ENCODE peak calls at places on chromosomes 5 and 9, in seven cellular contexts. S, G, Z, M, Y, E and I are unnamed samples.
A peak's percentile ranks its signal among the peaks of the same experiment; 100 is the strongest.

GRCh38 chr5:75568202-75568601 is 43.1 kb upstream of the ANKDD1B start:
- DNase-seq in S (no peak), E (no peak), G (no peak), Z (no peak), M (no peak), Y (no peak), I (no peak)

GRCh38 chr9:4306066-4306787 is 6.4 kb upstream of the GLIS3 start:
- DNase-seq in Z (no peak), Y (no peak), E (no peak), S (peak; percentile 80), M (no peak), G (no peak), I (no peak)

GRCh38 chr9:100428871-100429654 is 2.1 kb downstream of the MSANTD3 start:
- DNase-seq in E (no peak), S (peak; percentile 76), Z (no peak), M (no peak), Y (no peak), G (peak; percentile 83), I (no peak)

GRCh38 chr9:134734270-134734669 is 92.7 kb downstream of the COL5A1 start:
- DNase-seq in G (no peak), S (no peak), Z (peak; percentile 84), M (peak; percentile 88), E (no peak), Y (no peak), I (no peak)

GRCh38 chr5:44774279-44774880 is 34.4 kb upstream of the MRPS30 start:
- DNase-seq in E (no peak), S (no peak), Z (no peak), M (no peak), G (peak; percentile 67), Y (no peak), I (peak; percentile 13)

GRCh38 chr5:43631182-43631910 is 28.4 kb downstream of the NNT start:
- DNase-seq in Z (peak; percentile 34), Y (no peak), G (peak; percentile 87), S (peak; percentile 53), M (peak; percentile 71), E (peak; percentile 23), I (peak; percentile 37)

GRCh38 chr5:149580808-149581191 is 498 bp upstream of the ARHGEF37 start:
- DNase-seq in E (no peak), S (no peak), G (no peak), Y (no peak), Z (no peak), M (no peak), I (no peak)

GRCh38 chr5:6805835-6806234 is 92.6 kb downstream of the TENT4A start:
- DNase-seq in G (no peak), M (no peak), Y (no peak), E (no peak), Z (no peak), S (no peak), I (no peak)

GRCh38 chr5:141369994-141370848 is at the start of gene PCDHGB3:
- DNase-seq in M (no peak), S (no peak), Y (no peak), G (peak; percentile 48), Z (no peak), E (peak; percentile 21), I (peak; percentile 38)

GRCh38 chr9:92644278-92644677 is 25.7 kb downstream of the IPPK start:
- DNase-seq in S (no peak), E (no peak), Z (peak; percentile 13), Y (no peak), G (no peak), M (no peak), I (no peak)

GRCh38 chr5:15533124-15533893 is 33.3 kb downstream of the FBXL7 start:
- DNase-seq in E (no peak), Y (no peak), Z (no peak), G (no peak), S (no peak), M (no peak), I (no peak)

GRCh38 chr5:148976569-148977321 is 86.1 kb downstream of the SH3TC2 start:
- DNase-seq in M (no peak), Z (no peak), Y (no peak), E (no peak), G (no peak), S (peak; percentile 54), I (no peak)

GRCh38 chr5:91850031-91850430 is 466.9 kb upstream of the ARRDC3 start:
- DNase-seq in G (peak; percentile 15), S (no peak), Z (no peak), Y (no peak), E (no peak), M (no peak), I (no peak)

GRCh38 chr5:121976979-121977378 is 15.2 kb downstream of the SRFBP1 start:
- DNase-seq in Z (no peak), S (no peak), E (no peak), M (no peak), G (no peak), Y (no peak), I (no peak)

GRCh38 chr5:176725521-176725920 is 78.2 kb downstream of the TSPAN17 start:
- DNase-seq in E (no peak), Y (no peak), M (no peak), G (no peak), Z (no peak), S (no peak), I (no peak)

GRCh38 chr5:60823574-60823973 is 20.5 kb downstream of the ELOVL7 start:
- DNase-seq in Z (no peak), G (no peak), M (no peak), E (no peak), S (no peak), Y (no peak), I (no peak)

GRCh38 chr5:103232393-103232999 is 26.1 kb upstream of the MACIR start:
- DNase-seq in S (no peak), Y (no peak), M (no peak), Z (no peak), G (peak; percentile 66), E (peak; percentile 14), I (peak; percentile 31)

GRCh38 chr5:34655354-34655991 is 655 bp upstream of the RAI14 start:
- DNase-seq in Z (peak; percentile 51), S (peak; percentile 54), Y (peak; percentile 72), M (peak; percentile 83), G (peak; percentile 71), E (peak; percentile 31), I (peak; percentile 28)

GRCh38 chr5:113246371-113246870 is 188.4 kb downstream of the TSSK1B start:
- DNase-seq in E (no peak), M (peak; percentile 70), Z (no peak), G (no peak), S (no peak), Y (no peak), I (no peak)

GRCh38 chr5:141529002-141529401 is 40.1 kb downstream of the PCDHGC5 start:
- DNase-seq in E (no peak), G (no peak), S (no peak), Y (no peak), M (no peak), Z (no peak), I (no peak)

GRCh38 chr9:81498576-81498975 is 190.8 kb downstream of the TLE1 start:
- DNase-seq in M (no peak), G (no peak), S (no peak), Y (no peak), E (no peak), Z (no peak), I (no peak)

DNA sequence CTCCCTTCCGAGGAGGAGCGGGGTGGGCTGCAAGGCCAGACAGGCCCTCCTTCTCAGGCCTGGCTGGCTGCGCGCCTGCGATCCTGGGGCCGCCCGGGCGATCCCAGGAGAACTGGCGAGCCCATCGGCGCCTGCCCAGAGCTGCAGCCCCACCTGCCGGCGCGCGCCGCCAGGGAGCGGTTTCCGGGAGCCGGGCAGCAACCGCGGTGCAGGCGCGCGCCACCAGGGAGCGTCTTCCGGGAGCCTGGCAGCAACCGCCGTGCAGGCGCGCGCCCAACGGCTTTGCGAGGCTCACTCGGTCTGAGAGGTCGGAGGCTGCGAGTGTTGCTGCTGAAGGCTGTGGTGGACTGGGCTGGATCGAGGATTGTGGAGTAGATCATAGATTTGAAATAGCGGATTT is 668.7 kb downstream of the SPATA31A6 start:
- DNase-seq in E (no peak), G (peak; percentile 35), M (no peak), S (peak; percentile 55), Z (no peak), Y (no peak), I (no peak)
- H3K4me3 ChIP-seq in E (no peak overlapping the region), G (no peak overlapping the region), M (no peak overlapping the region), S (peak overlapping the region; percentile 62), Z (no peak overlapping the region), Y (no peak overlapping the region), I (no peak overlapping the region)

GRCh38 chr5:178383919-178384814 is 151.6 kb upstream of the PHYKPL start:
- DNase-seq in Z (peak; percentile 50), S (no peak), E (no peak), G (no peak), M (no peak), Y (no peak), I (no peak)
- H3K9me3 ChIP-seq in Z (no peaks in the 10 kb centered on the region), S (no peaks in the 10 kb centered on the region), E (no peaks in the 10 kb centered on the region), G (no peaks in the 10 kb centered on the region), M (no peaks in the 10 kb centered on the region), Y (no peaks in the 10 kb centered on the region), I (no peaks in the 10 kb centered on the region)

DNA sequence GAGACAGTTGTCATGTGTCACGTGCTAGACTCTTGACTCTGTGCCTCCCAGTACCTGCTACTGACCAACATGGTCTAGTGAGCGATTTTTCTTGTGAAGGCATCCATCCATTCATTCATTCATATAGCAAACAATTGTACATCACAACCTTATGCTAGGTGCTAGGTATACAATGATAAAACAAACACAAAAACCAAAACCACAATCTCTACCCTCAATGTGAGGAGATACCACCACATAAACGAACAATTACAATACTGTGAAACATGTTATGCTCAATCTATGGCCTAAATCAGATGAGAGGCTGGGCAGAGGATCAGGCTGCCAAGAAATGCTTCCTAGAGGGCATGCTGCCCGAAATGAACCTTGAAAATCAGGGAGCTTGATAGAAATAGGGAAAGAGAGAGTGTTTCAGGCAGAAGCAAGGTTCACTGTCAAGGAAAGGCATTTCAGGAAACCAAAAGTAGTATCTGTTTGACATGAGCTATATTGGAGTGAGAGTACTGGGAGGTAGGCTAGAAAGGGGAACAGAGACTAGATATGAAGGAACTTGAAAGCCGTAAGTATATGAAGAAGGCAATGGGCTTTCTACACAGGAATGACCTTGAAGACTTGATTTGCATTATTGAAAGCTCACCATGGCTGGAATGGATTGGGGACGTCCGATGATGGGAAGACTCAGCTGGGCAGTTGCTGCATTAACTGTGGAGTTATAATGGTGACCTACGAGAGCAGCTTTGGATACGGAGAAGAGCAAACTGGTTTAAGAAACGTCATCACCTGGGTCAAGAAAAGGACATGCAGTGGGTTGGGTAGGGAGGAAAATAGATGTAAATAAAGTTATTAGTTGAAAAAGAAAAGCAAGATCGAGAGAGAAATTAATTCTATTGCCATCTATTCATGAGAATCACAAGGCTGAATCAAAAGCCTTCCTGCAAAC is 90.1 kb downstream of the THBS4 start:
- DNase-seq in Y (no peak), G (no peak), S (no peak), M (no peak), Z (no peak), E (no peak), I (no peak)
- H3K4me3 ChIP-seq in Y (no peak overlapping the region), G (no peak overlapping the region), S (no peak overlapping the region), M (no peak overlapping the region), Z (no peak overlapping the region), E (no peak overlapping the region), I (no peak overlapping the region)

GRCh38 chr5:40001796-40002195 is 577.0 kb upstream of the DAB2 start:
- DNase-seq in S (no peak), Z (no peak), M (no peak), Y (no peak), G (no peak), E (no peak), I (no peak)

DNA sequence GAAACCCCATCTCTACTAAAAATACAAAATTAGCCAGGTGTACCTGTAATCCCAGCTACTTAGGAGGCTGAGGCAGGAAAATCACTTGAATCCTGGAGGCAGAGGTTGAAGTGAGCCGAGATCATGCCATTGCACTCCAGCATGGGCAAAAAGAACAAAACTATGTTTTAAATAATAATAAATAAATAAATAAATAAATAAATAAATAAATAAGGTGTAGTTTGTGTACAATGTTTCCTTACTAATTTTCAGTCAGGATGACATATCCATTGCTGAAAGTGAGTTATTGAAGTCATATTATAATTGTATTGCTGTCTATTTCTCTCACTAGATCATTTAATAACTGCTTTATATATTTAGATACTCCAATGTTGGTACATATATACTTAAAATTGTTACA is 581.5 kb upstream of the DAB2 start:
- DNase-seq in Z (no peak), G (no peak), M (no peak), Y (no peak), E (no peak), S (no peak), I (no peak)
- H3K9me3 ChIP-seq in Z (peaks cover 4% of the 10 kb centered on the region), G (peaks cover 8% of the 10 kb centered on the region), M (no peaks in the 10 kb centered on the region), Y (peaks cover 3% of the 10 kb centered on the region), E (no peaks in the 10 kb centered on the region), S (no peaks in the 10 kb centered on the region), I (no peaks in the 10 kb centered on the region)